ENCODE peak calls at places on chromosomes 11 and 22, in four cellular contexts. Q, W, P and G are unnamed samples.

GRCh38 chr22:41929158-41929896 is 2.7 kb upstream of the TNFRSF13C start:
- DNase-seq in Q (no peak), W (no peak), P (no peak), G (no peak)

GRCh38 chr11:95371147-95371546 is 140.1 kb upstream of the SESN3 start:
- DNase-seq in Q (no peak), W (no peak), P (no peak), G (no peak)

GRCh38 chr11:88501535-88501934 is 164.0 kb upstream of the CTSC start:
- DNase-seq in Q (no peak), W (no peak), P (no peak), G (no peak)

GRCh38 chr11:70397336-70397982 is 870 bp upstream of the CTTN start:
- DNase-seq in Q (no peak), W (peak), P (no peak), G (no peak)

GRCh38 chr22:26043031-26043430 is 126.2 kb upstream of the SEZ6L start:
- DNase-seq in Q (no peak), W (no peak), P (no peak), G (no peak)

GRCh38 chr11:44740967-44741366 is 14.2 kb downstream of the TSPAN18 start:
- DNase-seq in Q (no peak), W (no peak), P (no peak), G (no peak)

GRCh38 chr11:134915212-134915611 is 503.2 kb upstream of the B3GAT1 start:
- DNase-seq in Q (no peak), W (no peak), P (no peak), G (no peak)

GRCh38 chr11:34825670-34826383 is 90.4 kb downstream of the APIP start:
- DNase-seq in Q (no peak), W (peak), P (peak), G (no peak)

GRCh38 chr11:2673871-2674471 is 25.8 kb downstream of the KCNQ1OT1 start:
- DNase-seq in Q (no peak), W (no peak), P (no peak), G (no peak)

GRCh38 chr22:21780259-21780658 is 44.7 kb upstream of the YPEL1 start:
- DNase-seq in Q (no peak), W (no peak), P (no peak), G (no peak)

GRCh38 chr11:68862426-68862825 is 20.7 kb upstream of the CPT1A start:
- DNase-seq in Q (no peak), W (no peak), P (no peak), G (no peak)

GRCh38 chr22:42620084-42620483 is 5.4 kb upstream of the POLDIP3 start:
- DNase-seq in Q (no peak), W (no peak), P (no peak), G (no peak)

GRCh38 chr11:111698852-111699559 is 67.2 kb downstream of the PPP2R1B start:
- DNase-seq in Q (no peak), W (no peak), P (peak), G (no peak)

GRCh38 chr22:44351685-44352377 is 39.1 kb upstream of the SHISAL1 start:
- DNase-seq in Q (no peak), W (no peak), P (no peak), G (no peak)

GRCh38 chr11:125423247-125423849 is 72.7 kb downstream of the FEZ1 start:
- DNase-seq in Q (no peak), W (peak), P (peak), G (peak)

GRCh38 chr22:43154887-43155536 is 3.7 kb downstream of the TSPO start:
- DNase-seq in Q (no peak), W (no peak), P (no peak), G (no peak)

GRCh38 chr22:47129902-47130301 is 367.5 kb downstream of the TBC1D22A start:
- DNase-seq in Q (no peak), W (no peak), P (peak), G (no peak)

GRCh38 chr11:61969838-61970452 is 2.5 kb upstream of the FTH1 start:
- DNase-seq in Q (no peak), W (no peak), P (no peak), G (no peak)

GRCh38 chr11:70607561-70607960 is 209.2 kb downstream of the CTTN start:
- DNase-seq in Q (no peak), W (no peak), P (no peak), G (no peak)

GRCh38 chr11:45246241-45246640 is 39.9 kb downstream of the SYT13 start:
- DNase-seq in Q (no peak), W (no peak), P (no peak), G (no peak)

GRCh38 chr11:64306563-64306875 is 1.2 kb downstream of the ESRRA start:
- DNase-seq in Q (no peak), W (no peak), P (no peak), G (no peak)

GRCh38 chr11:64304032-64304315 is 1.4 kb upstream of the ESRRA start:
- DNase-seq in Q (no peak), W (no peak), P (no peak), G (no peak)

GRCh38 chr11:64305691-64306562 is 603 bp downstream of the ESRRA start:
- DNase-seq in Q (no peak), W (peak), P (peak), G (no peak)

GRCh38 chr11:64304316-64305072 is 830 bp upstream of the ESRRA start:
- DNase-seq in Q (peak), W (peak), P (peak), G (peak)

DNA sequence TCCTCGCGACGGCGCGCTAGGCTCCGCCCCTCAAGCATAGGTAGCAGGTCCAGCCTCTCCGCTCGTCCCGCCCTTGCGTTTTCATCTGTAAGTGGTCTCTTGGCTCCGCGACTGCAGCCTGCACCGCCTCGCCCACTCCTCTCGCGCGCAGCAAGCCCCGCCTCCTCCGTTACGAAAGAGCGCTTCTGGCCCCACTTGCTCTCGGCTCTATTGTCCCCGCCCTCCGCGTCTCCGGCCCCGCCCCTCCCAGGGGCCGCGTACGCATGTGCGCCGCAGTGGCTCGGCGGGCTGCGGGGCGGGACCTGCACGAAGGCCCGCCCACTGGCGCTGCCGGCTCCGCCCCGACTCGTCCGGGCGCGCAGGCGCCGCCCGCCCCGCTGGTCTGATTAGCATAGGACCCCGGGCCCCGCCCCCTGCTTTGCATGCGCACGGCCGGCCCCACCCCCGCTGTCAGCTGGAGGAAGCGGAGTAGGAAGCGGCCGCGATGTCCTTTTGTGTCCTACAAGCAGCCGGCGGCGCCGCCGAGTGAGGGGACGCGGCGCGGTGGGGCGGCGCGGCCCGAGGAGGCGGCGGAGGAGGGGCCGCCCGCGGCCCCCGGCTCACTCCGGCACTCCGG is at the start of gene ESRRA:
- DNase-seq in Q (peak), W (peak), P (peak), G (peak)
- TF ChIP-seq POLR2A in Q (peak), W (peak), P (no peak), G (no peak)

GRCh38 chr22:27843441-27843840 is 41.9 kb upstream of the MN1 start:
- DNase-seq in Q (no peak), W (no peak), P (no peak), G (no peak)
- TF ChIP-seq TAF1 in Q (no peak), W (no peak), P (no peak), G (no peak)

DNA sequence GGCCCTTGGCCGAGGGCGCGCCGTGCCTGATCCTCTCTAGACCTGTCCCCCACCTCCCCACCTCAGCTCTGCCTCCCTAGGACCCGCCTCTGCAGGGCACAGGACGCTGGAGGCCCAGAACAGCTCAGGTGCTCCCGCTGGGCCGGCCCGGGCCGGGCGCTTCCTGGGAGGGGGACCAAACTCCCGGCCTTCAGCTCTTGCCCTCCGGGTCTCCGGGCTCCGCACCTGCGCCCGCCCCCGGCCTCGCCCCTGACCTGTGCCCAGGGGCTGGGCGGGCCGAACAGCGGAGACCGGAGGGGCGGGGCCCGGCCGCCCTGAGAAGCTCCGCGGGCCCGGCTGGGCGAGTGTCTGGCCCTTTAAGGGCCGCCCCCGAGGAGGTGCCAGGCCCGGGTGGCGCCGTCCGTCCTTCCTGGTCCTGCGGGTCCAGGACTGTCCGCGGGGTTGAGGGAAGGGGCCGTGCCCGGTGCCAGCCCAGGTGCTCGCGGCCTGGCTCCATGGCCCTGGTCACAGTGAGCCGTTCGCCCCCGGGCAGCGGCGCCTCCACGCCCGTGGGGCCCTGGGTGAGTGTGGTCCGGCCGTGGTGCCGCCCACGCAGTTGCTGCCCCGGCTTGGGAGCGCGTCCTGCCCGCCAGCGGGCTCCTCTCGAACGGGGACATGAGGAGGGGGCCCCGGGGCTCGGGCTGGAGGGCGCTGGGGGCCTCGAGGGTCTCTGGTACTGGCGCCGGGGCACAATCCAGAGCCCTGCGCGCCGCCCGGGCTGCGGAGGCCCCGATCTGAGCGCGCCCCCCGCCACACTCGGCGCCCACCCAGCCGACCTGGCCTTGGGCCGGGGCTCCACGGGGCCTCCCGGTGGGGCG is at the start of gene SSH3:
- DNase-seq in Q (no peak), W (peak), P (no peak), G (no peak)
- TF ChIP-seq POLR2A in Q (peak), W (no peak), P (no peak), G (no peak)

DNA sequence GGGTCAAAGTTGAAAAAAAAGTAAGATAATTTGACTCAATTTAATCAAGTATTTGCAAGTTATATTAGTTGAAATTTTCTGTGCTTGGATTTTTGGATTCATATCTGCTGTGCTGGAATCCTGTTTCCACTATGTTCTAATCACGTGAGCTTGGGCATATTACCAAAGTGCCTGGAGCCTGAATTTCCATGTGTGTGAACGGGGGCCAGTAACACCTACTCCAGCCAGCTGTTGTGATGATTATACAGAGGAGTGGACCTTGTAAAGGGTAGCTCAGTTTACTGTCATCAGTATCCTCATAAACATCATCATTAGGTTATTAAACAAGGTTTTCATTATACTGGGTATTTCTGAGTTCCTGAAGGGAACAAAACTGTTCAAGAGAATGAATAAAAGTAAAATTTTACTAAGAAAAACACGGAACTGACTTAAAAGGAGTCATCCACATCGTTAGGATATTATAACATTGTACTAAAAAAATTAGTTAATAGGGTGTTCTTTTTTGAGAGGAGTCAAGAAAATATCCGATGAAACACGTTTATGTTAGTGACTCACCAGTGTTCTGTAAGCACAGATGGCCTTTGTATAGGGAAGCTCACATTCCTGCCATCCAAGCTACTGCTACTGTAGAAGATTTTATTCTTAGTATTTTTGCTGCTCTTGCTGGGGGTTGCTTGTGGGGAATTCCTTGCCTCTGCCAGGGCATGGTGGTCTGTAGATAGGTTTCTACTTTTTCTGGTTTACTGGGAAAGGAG is 144.1 kb downstream of the ARHGAP42 start:
- DNase-seq in Q (no peak), W (no peak), P (no peak), G (no peak)
- TF ChIP-seq TAF1 in Q (no peak), W (no peak), P (no peak), G (no peak)

DNA sequence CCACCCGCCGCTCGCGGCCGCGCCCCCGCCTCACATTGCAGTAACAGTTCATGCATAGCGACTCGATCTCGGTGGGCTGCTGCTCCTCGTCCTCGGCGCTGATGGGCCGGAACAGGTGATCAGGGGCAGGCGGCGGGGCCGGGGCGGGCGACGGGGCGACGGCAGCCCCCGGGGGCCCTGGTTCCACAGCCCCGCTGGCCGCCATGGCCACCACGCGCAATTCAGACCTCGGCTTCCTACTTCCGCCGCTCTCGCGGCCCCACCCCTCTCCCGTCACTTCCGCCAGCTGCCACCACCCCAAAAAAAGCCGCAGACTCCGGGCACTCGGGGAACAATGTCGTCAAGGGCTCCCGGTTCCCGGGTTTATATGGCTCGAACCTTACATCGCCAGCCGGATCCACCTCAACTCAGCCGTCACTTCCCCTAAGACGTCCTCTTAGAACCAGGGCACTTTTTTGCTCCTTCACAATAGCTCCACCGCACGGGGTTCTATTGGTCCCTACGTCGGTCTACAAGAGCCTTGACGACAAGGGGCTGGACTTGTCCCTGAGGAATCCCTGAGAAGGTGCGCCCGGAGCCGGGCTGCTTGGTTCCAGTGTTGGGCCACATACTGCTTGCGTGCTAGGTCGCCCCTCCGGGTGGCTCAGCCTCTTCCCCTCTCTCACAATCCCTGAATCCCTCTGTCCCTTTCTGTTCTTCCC is at the start of gene ZPR1:
- DNase-seq in Q (peak), W (peak), P (peak), G (peak)
- TF ChIP-seq POLR2A in Q (peak), W (peak), P (peak), G (peak)

GRCh38 chr11:116986521-116987105 is 111.6 kb downstream of the SIK3 start:
- DNase-seq in Q (no peak), W (peak), P (no peak), G (no peak)

GRCh38 chr11:116981216-116981887 is 116.9 kb downstream of the SIK3 start:
- DNase-seq in Q (no peak), W (no peak), P (no peak), G (no peak)

GRCh38 chr11:116984186-116984585 is 114.0 kb downstream of the SIK3 start:
- DNase-seq in Q (no peak), W (peak), P (no peak), G (no peak)

GRCh38 chr11:116980136-116980793 is 118.0 kb downstream of the SIK3 start:
- DNase-seq in Q (peak), W (no peak), P (no peak), G (peak)

GRCh38 chr11:116984589-116984988 is 113.6 kb downstream of the SIK3 start:
- DNase-seq in Q (no peak), W (no peak), P (no peak), G (no peak)
- TF ChIP-seq TAF1 in Q (no peak), W (no peak), P (no peak), G (no peak)

GRCh38 chr11:123560001-123560400 is 94.4 kb downstream of the SCN3B start:
- DNase-seq in Q (no peak), W (no peak), P (no peak), G (no peak)
- TF ChIP-seq POLR2A in Q (no peak), W (no peak), P (no peak), G (peak)

GRCh38 chr11:118048472-118049370 is 28.2 kb upstream of the TMPRSS4 start:
- DNase-seq in Q (no peak), W (no peak), P (no peak), G (no peak)
- TF ChIP-seq TAF1 in Q (no peak), W (no peak), P (no peak), G (no peak)